ENCODE peak calls at places on chromosomes 5 and 9, in nine cellular contexts. Z, Y, P, W, X, G, M, I and O are unnamed samples.

GRCh38 chr5:115770466-115770865 is 46.0 kb downstream of the CDO1 start:
- DNase-seq in Z (no peak), Y (no peak), P (no peak), W (no peak), X (no peak), G (no peak), M (no peak), I (no peak), O (no peak)

GRCh38 chr9:120904999-120905793 is 21.4 kb downstream of the TRAF1 start:
- DNase-seq in Z (no peak), Y (no peak), P (no peak), W (no peak), X (no peak), G (no peak), M (peak), I (peak), O (no peak)

GRCh38 chr9:71647094-71647591 is 121.2 kb downstream of the CEMIP2 start:
- DNase-seq in Z (peak), Y (peak), P (no peak), W (no peak), X (no peak), G (peak), M (no peak), I (no peak), O (no peak)

GRCh38 chr5:143464723-143465490 is 61.4 kb upstream of the NR3C1 start:
- DNase-seq in Z (no peak), Y (no peak), P (no peak), W (no peak), X (no peak), G (no peak), M (no peak), I (no peak), O (no peak)

GRCh38 chr9:80197661-80198060 is 625.9 kb downstream of the TLE4 start:
- DNase-seq in Z (no peak), Y (no peak), P (no peak), W (no peak), X (no peak), G (no peak), M (no peak), I (no peak), O (no peak)

GRCh38 chr5:6656680-6657079 is 23.4 kb downstream of the SRD5A1 start:
- DNase-seq in Z (no peak), Y (no peak), P (no peak), W (no peak), X (no peak), G (no peak), M (no peak), I (no peak), O (no peak)

GRCh38 chr5:147485046-147485445 is 24.8 kb downstream of the DPYSL3 start:
- DNase-seq in Z (no peak), Y (no peak), P (no peak), W (no peak), X (no peak), G (no peak), M (no peak), I (no peak), O (no peak)

GRCh38 chr5:39498247-39498952 is 73.6 kb upstream of the DAB2 start:
- DNase-seq in Z (no peak), Y (no peak), P (no peak), W (no peak), X (no peak), G (no peak), M (no peak), I (no peak), O (no peak)

GRCh38 chr5:168261212-168261575 is 30.3 kb upstream of the WWC1 start:
- DNase-seq in Z (no peak), Y (no peak), P (no peak), W (no peak), X (no peak), G (no peak), M (no peak), I (no peak), O (no peak)

GRCh38 chr5:88665750-88666215 is 217.2 kb downstream of the MEF2C start:
- DNase-seq in Z (no peak), Y (peak), P (no peak), W (no peak), X (no peak), G (no peak), M (no peak), I (no peak), O (no peak)

GRCh38 chr9:134217431-134218210 is 53.3 kb upstream of the RNU6ATAC start:
- DNase-seq in Z (no peak), Y (no peak), P (no peak), W (no peak), X (no peak), G (no peak), M (peak), I (no peak), O (no peak)

GRCh38 chr5:135729582-135729879 is 104.9 kb upstream of the SLC25A48 start:
- DNase-seq in Z (no peak), Y (peak), P (no peak), W (no peak), X (no peak), G (no peak), M (no peak), I (no peak), O (no peak)

GRCh38 chr5:151651997-151652645 is 34.6 kb downstream of the SPARC start:
- DNase-seq in Z (peak), Y (peak), P (peak), W (peak), X (peak), G (peak), M (peak), I (peak), O (peak)

GRCh38 chr9:98316445-98317133 is 61.1 kb upstream of the TBC1D2 start:
- DNase-seq in Z (no peak), Y (no peak), P (no peak), W (no peak), X (no peak), G (no peak), M (no peak), I (no peak), O (no peak)

GRCh38 chr5:178241259-178241658 is 8.7 kb upstream of the PHYKPL start:
- DNase-seq in Z (no peak), Y (peak), P (no peak), W (no peak), X (no peak), G (peak), M (peak), I (no peak), O (peak)

GRCh38 chr5:128081111-128081865 is 2.3 kb upstream of the SLC12A2 start:
- DNase-seq in Z (no peak), Y (no peak), P (no peak), W (no peak), X (no peak), G (no peak), M (no peak), I (no peak), O (no peak)

GRCh38 chr9:113564804-113565237 is 101.3 kb downstream of the RGS3 start:
- DNase-seq in Z (no peak), Y (peak), P (no peak), W (no peak), X (no peak), G (peak), M (peak), I (peak), O (no peak)

GRCh38 chr5:14100281-14100680 is 42.9 kb upstream of the TRIO start:
- DNase-seq in Z (no peak), Y (no peak), P (no peak), W (no peak), X (no peak), G (no peak), M (no peak), I (no peak), O (no peak)

GRCh38 chr9:130043654-130044623 is 950 bp upstream of the FNBP1 start:
- DNase-seq in Z (no peak), Y (no peak), P (no peak), W (no peak), X (no peak), G (no peak), M (no peak), I (no peak), O (no peak)

GRCh38 chr5:124686239-124687004 is 60.0 kb downstream of the ZNF608 start:
- DNase-seq in Z (no peak), Y (no peak), P (no peak), W (no peak), X (no peak), G (no peak), M (no peak), I (no peak), O (no peak)

GRCh38 chr5:10145922-10146321 is 103.8 kb downstream of the ATPSCKMT start:
- DNase-seq in Z (peak), Y (peak), P (no peak), W (no peak), X (no peak), G (no peak), M (no peak), I (no peak), O (peak)